ENCODE peak calls at places on chromosomes 6 and 20, in six cellular contexts. K, B, Y, J, M and G are unnamed samples.

GRCh38 chr20:50381771-50382593 is 128.2 kb upstream of the PTPN1 start:
- DNase-seq in Y (peak), J (peak), B (no peak), M (peak), K (no peak), G (no peak)

GRCh38 chr20:4709261-4710105 is 12.2 kb upstream of the PRND start:
- DNase-seq in K (no peak), J (no peak), B (no peak), Y (no peak), M (no peak), G (no peak)

GRCh38 chr6:79648315-79648714 is 17.2 kb downstream of the SH3BGRL2 start:
- DNase-seq in Y (no peak), M (peak), K (no peak), J (no peak), B (no peak), G (no peak)

GRCh38 chr20:823326-823902 is 10.1 kb upstream of the FAM110A start:
- DNase-seq in B (peak), Y (no peak), J (no peak), K (no peak), M (no peak), G (peak)

GRCh38 chr6:13445005-13445743 is 42.2 kb downstream of the GFOD1 start:
- DNase-seq in M (peak), K (peak), Y (peak), B (peak), J (no peak), G (peak)

GRCh38 chr6:215335-216034 is 76.8 kb upstream of the DUSP22 start:
- DNase-seq in Y (peak), M (peak), B (no peak), J (no peak), K (peak), G (no peak)

GRCh38 chr6:96458771-96459170 is 62.8 kb upstream of the UFL1 start:
- DNase-seq in J (no peak), M (no peak), Y (no peak), B (no peak), K (no peak), G (no peak)

GRCh38 chr6:161882196-161882595 is 608.3 kb upstream of the AGPAT4 start:
- DNase-seq in B (peak), M (no peak), Y (no peak), J (no peak), K (no peak), G (no peak)

GRCh38 chr20:57941121-57941522 is 231.3 kb upstream of the PMEPA1 start:
- DNase-seq in K (no peak), J (no peak), M (no peak), B (no peak), Y (no peak), G (no peak)

GRCh38 chr6:106732541-106732940 is 103.2 kb downstream of the QRSL1 start:
- DNase-seq in J (no peak), B (no peak), K (no peak), M (no peak), Y (no peak), G (no peak)

GRCh38 chr6:56314683-56315523 is 67.5 kb upstream of the COL21A1 start:
- DNase-seq in K (no peak), Y (no peak), J (peak), M (peak), B (peak), G (no peak)

GRCh38 chr6:149896491-149896890 is 1.4 kb downstream of the RAET1E start:
- DNase-seq in Y (no peak), K (no peak), J (no peak), B (no peak), M (peak), G (no peak)